ENCODE peak calls at places on chromosome 6, in seven cellular contexts. One of them, this sample, is unnamed. For H3K9me3, the result is how much of the 10 kb centered on the place peaks cover.

GRCh38 chr6:2984738-2985381 is 13.5 kb upstream of the SERPINB6 start:
- DNase-seq in OCI-LY7: no peak
- DNase-seq in esophagus squamous epithelium: no peak
- DNase-seq in neuronal stem cell: no peak
- DNase-seq in astrocyte: no peak
- DNase-seq in iPS DF 6.9: no peak
- DNase-seq in heart right ventricle: no peak
- DNase-seq in this sample: no peak

GRCh38 chr6:114524081-114524480 is 181.3 kb upstream of the HS3ST5 start:
- DNase-seq in OCI-LY7: no peak
- DNase-seq in esophagus squamous epithelium: no peak
- DNase-seq in neuronal stem cell: no peak
- DNase-seq in astrocyte: no peak
- DNase-seq in iPS DF 6.9: no peak
- DNase-seq in heart right ventricle: no peak
- DNase-seq in this sample: no peak

GRCh38 chr6:9576521-9576920 is 838.4 kb downstream of the TFAP2A start:
- DNase-seq in OCI-LY7: no peak
- DNase-seq in esophagus squamous epithelium: no peak
- DNase-seq in neuronal stem cell: no peak
- DNase-seq in astrocyte: no peak
- DNase-seq in iPS DF 6.9: no peak
- DNase-seq in heart right ventricle: no peak
- DNase-seq in this sample: no peak

GRCh38 chr6:111874030-111874425 is 776 bp upstream of the FYN start:
- DNase-seq in OCI-LY7: peak
- DNase-seq in esophagus squamous epithelium: no peak
- DNase-seq in neuronal stem cell: no peak
- DNase-seq in astrocyte: no peak
- DNase-seq in iPS DF 6.9: no peak
- DNase-seq in heart right ventricle: peak
- DNase-seq in this sample: peak

GRCh38 chr6:2713473-2714358 is 37.0 kb downstream of the MYLK4 start:
- DNase-seq in OCI-LY7: no peak
- DNase-seq in esophagus squamous epithelium: no peak
- DNase-seq in neuronal stem cell: no peak
- DNase-seq in astrocyte: peak
- DNase-seq in iPS DF 6.9: no peak
- DNase-seq in heart right ventricle: no peak
- DNase-seq in this sample: no peak

GRCh38 chr6:143941852-143942627 is 66.0 kb downstream of the PLAGL1 start:
- DNase-seq in OCI-LY7: peak
- DNase-seq in esophagus squamous epithelium: no peak
- DNase-seq in neuronal stem cell: peak
- DNase-seq in astrocyte: peak
- DNase-seq in iPS DF 6.9: peak
- DNase-seq in heart right ventricle: no peak
- DNase-seq in this sample: peak

GRCh38 chr6:41462980-41463930 is 82.9 kb upstream of the FOXP4 start:
- DNase-seq in OCI-LY7: peak
- DNase-seq in esophagus squamous epithelium: no peak
- DNase-seq in neuronal stem cell: no peak
- DNase-seq in astrocyte: peak
- DNase-seq in iPS DF 6.9: no peak
- DNase-seq in heart right ventricle: peak
- DNase-seq in this sample: no peak

GRCh38 chr6:111503194-111503593 is 20.2 kb upstream of the REV3L start:
- DNase-seq in OCI-LY7: no peak
- DNase-seq in esophagus squamous epithelium: no peak
- DNase-seq in neuronal stem cell: no peak
- DNase-seq in astrocyte: peak
- DNase-seq in iPS DF 6.9: no peak
- DNase-seq in heart right ventricle: no peak
- DNase-seq in this sample: no peak

GRCh38 chr6:21005816-21006553 is 471.7 kb downstream of the CDKAL1 start:
- DNase-seq in OCI-LY7: no peak
- DNase-seq in esophagus squamous epithelium: no peak
- DNase-seq in neuronal stem cell: no peak
- DNase-seq in astrocyte: peak
- DNase-seq in iPS DF 6.9: no peak
- DNase-seq in heart right ventricle: no peak
- DNase-seq in this sample: no peak

GRCh38 chr6:118771253-118771652 is 119.9 kb upstream of the CEP85L start:
- DNase-seq in OCI-LY7: no peak
- DNase-seq in esophagus squamous epithelium: no peak
- DNase-seq in neuronal stem cell: no peak
- DNase-seq in astrocyte: no peak
- DNase-seq in iPS DF 6.9: no peak
- DNase-seq in heart right ventricle: no peak
- DNase-seq in this sample: no peak

GRCh38 chr6:104540743-104541142 is 319.0 kb downstream of the HACE1 start:
- DNase-seq in OCI-LY7: no peak
- DNase-seq in esophagus squamous epithelium: no peak
- DNase-seq in neuronal stem cell: no peak
- DNase-seq in astrocyte: peak
- DNase-seq in iPS DF 6.9: no peak
- DNase-seq in heart right ventricle: no peak
- DNase-seq in this sample: no peak

GRCh38 chr6:134870677-134871498 is 79.0 kb downstream of the ALDH8A1 start:
- DNase-seq in OCI-LY7: peak
- DNase-seq in esophagus squamous epithelium: no peak
- DNase-seq in neuronal stem cell: no peak
- DNase-seq in astrocyte: peak
- DNase-seq in iPS DF 6.9: no peak
- DNase-seq in heart right ventricle: no peak
- DNase-seq in this sample: no peak

GRCh38 chr6:158067436-158068015 is 85.9 kb downstream of the SYNJ2 start:
- DNase-seq in OCI-LY7: no peak
- DNase-seq in esophagus squamous epithelium: no peak
- DNase-seq in neuronal stem cell: no peak
- DNase-seq in astrocyte: no peak
- DNase-seq in iPS DF 6.9: no peak
- DNase-seq in heart right ventricle: no peak
- DNase-seq in this sample: no peak

DNA sequence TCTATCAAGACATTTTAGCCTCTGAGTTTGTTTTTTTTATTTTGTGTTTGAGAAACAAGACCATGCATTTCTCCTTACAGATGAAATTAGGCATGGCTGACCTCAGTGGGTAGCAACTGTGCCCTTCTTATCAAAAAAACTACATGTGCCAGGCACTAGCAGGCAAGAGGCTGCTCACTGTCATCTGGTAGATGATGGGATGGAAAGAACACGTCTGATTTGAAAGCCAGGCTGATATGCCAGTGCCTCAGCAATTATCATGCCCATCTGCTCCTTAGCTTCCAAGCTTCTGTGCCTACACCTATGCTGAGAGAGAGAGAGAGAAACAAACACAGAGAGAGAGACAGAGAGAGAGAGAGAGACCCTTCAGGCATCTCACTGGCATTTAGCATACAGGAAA is 149.9 kb downstream of the C6orf118 start:
- DNase-seq in OCI-LY7: no peak
- DNase-seq in esophagus squamous epithelium: no peak
- DNase-seq in neuronal stem cell: no peak
- DNase-seq in astrocyte: no peak
- DNase-seq in iPS DF 6.9: no peak
- DNase-seq in heart right ventricle: no peak
- DNase-seq in this sample: no peak
- H3K9me3 ChIP-seq in OCI-LY7: under half
- H3K9me3 ChIP-seq in esophagus squamous epithelium: under half
- H3K9me3 ChIP-seq in neuronal stem cell: under half
- H3K9me3 ChIP-seq in astrocyte: under half
- H3K9me3 ChIP-seq in iPS DF 6.9: under half
- H3K9me3 ChIP-seq in heart right ventricle: under half
- H3K9me3 ChIP-seq in this sample: under half

GRCh38 chr6:137163732-137164318 is 9.6 kb downstream of the IL22RA2 start:
- DNase-seq in OCI-LY7: no peak
- DNase-seq in esophagus squamous epithelium: no peak
- DNase-seq in neuronal stem cell: no peak
- DNase-seq in astrocyte: no peak
- DNase-seq in iPS DF 6.9: no peak
- DNase-seq in heart right ventricle: no peak
- DNase-seq in this sample: no peak

GRCh38 chr6:137165375-137166246 is 7.8 kb downstream of the IL22RA2 start:
- DNase-seq in OCI-LY7: peak
- DNase-seq in esophagus squamous epithelium: no peak
- DNase-seq in neuronal stem cell: no peak
- DNase-seq in astrocyte: no peak
- DNase-seq in iPS DF 6.9: no peak
- DNase-seq in heart right ventricle: no peak
- DNase-seq in this sample: peak

GRCh38 chr6:137162692-137163303 is 10.6 kb downstream of the IL22RA2 start:
- DNase-seq in OCI-LY7: no peak
- DNase-seq in esophagus squamous epithelium: no peak
- DNase-seq in neuronal stem cell: no peak
- DNase-seq in astrocyte: no peak
- DNase-seq in iPS DF 6.9: no peak
- DNase-seq in heart right ventricle: no peak
- DNase-seq in this sample: no peak

GRCh38 chr6:137167702-137168377 is 5.6 kb downstream of the IL22RA2 start:
- DNase-seq in OCI-LY7: no peak
- DNase-seq in esophagus squamous epithelium: no peak
- DNase-seq in neuronal stem cell: no peak
- DNase-seq in astrocyte: no peak
- DNase-seq in iPS DF 6.9: no peak
- DNase-seq in heart right ventricle: no peak
- DNase-seq in this sample: no peak

DNA sequence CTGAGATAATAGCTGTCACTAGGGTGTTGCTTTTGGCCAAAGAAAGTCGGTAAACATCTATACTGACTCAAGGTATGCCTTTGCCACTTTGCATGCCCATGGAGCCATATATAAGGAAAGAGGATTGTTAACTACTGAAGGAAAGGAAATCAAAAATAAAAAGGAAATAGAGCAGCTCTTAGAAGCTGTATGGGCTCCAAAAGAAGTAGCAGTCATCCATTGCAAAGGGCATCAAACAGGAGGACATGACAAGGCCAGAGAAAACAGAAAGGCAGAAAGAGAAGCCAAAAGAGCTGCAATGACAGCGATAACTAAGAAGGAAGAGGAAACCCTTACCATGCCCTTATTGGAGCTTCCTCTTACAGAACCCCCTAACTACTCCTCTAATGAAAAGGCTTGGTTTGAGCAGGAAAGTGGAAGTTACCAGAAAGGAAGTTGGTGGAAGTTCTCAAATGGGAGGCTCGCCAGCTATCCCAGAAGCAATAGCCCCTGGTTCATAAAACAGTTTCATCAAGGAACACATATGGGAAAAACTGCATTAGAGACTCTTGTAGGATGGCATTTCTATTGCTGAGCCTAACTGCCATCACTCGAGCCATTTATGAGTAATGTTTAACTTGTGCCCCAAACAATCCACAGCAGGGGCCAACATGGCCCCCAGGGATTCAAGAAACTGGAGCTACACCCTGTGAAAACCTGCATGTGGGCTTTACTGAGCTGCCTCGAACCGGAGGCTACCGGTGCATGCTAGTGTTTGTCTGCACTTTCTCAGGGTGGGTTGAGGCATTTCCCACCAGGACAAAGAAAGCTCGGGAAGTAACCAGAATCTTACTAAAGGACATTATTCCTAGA is 7.0 kb downstream of the IL22RA2 start:
- DNase-seq in OCI-LY7: no peak
- DNase-seq in esophagus squamous epithelium: no peak
- DNase-seq in neuronal stem cell: no peak
- DNase-seq in astrocyte: no peak
- DNase-seq in iPS DF 6.9: no peak
- DNase-seq in heart right ventricle: no peak
- DNase-seq in this sample: no peak
- H3K9me3 ChIP-seq in OCI-LY7: under half
- H3K9me3 ChIP-seq in esophagus squamous epithelium: under half
- H3K9me3 ChIP-seq in neuronal stem cell: under half
- H3K9me3 ChIP-seq in astrocyte: under half
- H3K9me3 ChIP-seq in iPS DF 6.9: under half
- H3K9me3 ChIP-seq in heart right ventricle: under half
- H3K9me3 ChIP-seq in this sample: under half

DNA sequence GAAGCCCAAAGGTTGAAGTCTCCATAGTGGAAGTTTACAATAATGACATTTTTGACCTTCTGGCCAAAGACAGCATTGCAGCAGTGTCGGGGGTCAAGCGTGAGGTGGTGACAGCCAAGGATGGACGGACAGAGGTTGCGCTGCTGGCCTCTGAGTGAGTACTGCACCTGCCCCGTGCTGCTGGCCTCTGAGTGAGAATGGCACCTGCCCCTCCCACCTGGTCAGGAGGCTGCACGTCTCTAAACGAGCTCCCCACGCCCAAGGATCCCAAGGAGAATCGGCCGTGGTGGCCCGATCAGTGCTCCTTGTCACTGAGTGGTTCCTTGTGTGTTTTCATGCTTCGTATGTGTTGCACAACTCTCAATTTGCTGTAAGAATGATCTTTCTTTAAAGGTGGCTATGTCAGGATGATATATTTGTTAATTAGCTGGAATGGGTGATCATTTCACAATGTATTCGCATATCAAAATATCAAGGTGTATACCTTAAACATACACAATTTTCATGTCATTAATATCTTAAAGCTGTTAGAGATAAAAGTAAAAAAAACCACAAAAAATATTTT is 40.4 kb downstream of the FRMD1 start:
- DNase-seq in OCI-LY7: no peak
- DNase-seq in esophagus squamous epithelium: no peak
- DNase-seq in neuronal stem cell: no peak
- DNase-seq in astrocyte: no peak
- DNase-seq in iPS DF 6.9: no peak
- DNase-seq in heart right ventricle: no peak
- DNase-seq in this sample: no peak
- H3K9me3 ChIP-seq in OCI-LY7: under half
- H3K9me3 ChIP-seq in esophagus squamous epithelium: under half
- H3K9me3 ChIP-seq in neuronal stem cell: under half
- H3K9me3 ChIP-seq in astrocyte: under half
- H3K9me3 ChIP-seq in iPS DF 6.9: under half
- H3K9me3 ChIP-seq in heart right ventricle: under half
- H3K9me3 ChIP-seq in this sample: under half

DNA sequence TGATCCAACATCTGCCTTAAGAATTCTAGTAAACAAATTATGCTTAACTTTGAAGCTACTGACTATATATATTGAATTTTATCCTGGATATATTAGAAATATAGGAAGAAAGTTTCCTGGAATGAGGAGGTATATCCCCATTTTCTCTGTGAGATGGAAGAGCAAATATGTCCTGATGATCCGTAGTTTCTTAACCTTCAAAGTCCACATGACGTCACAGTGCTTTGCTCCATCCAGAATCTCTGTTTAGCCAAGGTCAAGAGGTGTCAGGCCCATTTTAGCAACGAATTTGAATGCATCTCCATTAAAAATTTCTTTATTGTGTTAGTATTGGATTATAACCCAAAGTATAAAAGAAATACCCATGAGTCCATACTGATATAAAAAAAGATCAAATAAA is 162.5 kb downstream of the PRL start:
- DNase-seq in OCI-LY7: no peak
- DNase-seq in esophagus squamous epithelium: no peak
- DNase-seq in neuronal stem cell: no peak
- DNase-seq in astrocyte: no peak
- DNase-seq in iPS DF 6.9: no peak
- DNase-seq in heart right ventricle: no peak
- DNase-seq in this sample: no peak
- H3K9me3 ChIP-seq in OCI-LY7: under half
- H3K9me3 ChIP-seq in esophagus squamous epithelium: under half
- H3K9me3 ChIP-seq in neuronal stem cell: under half
- H3K9me3 ChIP-seq in astrocyte: under half
- H3K9me3 ChIP-seq in iPS DF 6.9: under half
- H3K9me3 ChIP-seq in heart right ventricle: under half
- H3K9me3 ChIP-seq in this sample: under half